ENCODE peak calls at places on chromosomes 4 and X, in six cellular contexts. J is frontal cortex; X is kidney; D is T-helper 17 cell; O is cardiac muscle cell; N is stimulated activated CD4-positive, alpha-beta T cell treated with anti-CD3 and anti-CD28 coated beads, TNF-alpha, amount 100 ng/mL, for 48 hours. C is an unnamed sample.

GRCh38 chr4:121594796-121595526 is 101.8 kb downstream of the ANXA5 start:
- DNase-seq in J (no peak), X (no peak), D (no peak), O (peak; percentile 81), N (no peak), C (no peak)

GRCh38 chr4:8228319-8229250 is 29.5 kb downstream of the SH3TC1 start:
- DNase-seq in J (peak; percentile 58), X (peak; percentile 90), D (peak; percentile 69), O (peak; percentile 84), N (peak; percentile 73), C (peak; percentile 89)

GRCh38 chr4:111512081-111512774 is 633.0 kb upstream of the FAM241A start:
- DNase-seq in J (no peak), X (no peak), D (no peak), O (peak; percentile 89), N (no peak), C (no peak)

GRCh38 chr4:174154455-174154854 is 129.0 kb downstream of the FBXO8 start:
- DNase-seq in J (no peak), X (no peak), D (no peak), O (peak; percentile 69), N (no peak), C (no peak)

GRCh38 chr4:84971319-84971932 is 4.9 kb upstream of the WDFY3 start:
- DNase-seq in J (no peak), X (no peak), D (no peak), O (peak; percentile 71), N (no peak), C (no peak)

GRCh38 chr4:80138556-80139538 is 58.5 kb upstream of the PRDM8 start:
- DNase-seq in J (no peak), X (no peak), D (peak; percentile 14), O (peak; percentile 33), N (peak; percentile 18), C (no peak)

GRCh38 chr4:37561803-37562207 is 124.4 kb downstream of the RELL1 start:
- DNase-seq in J (no peak), X (no peak), D (no peak), O (peak; percentile 80), N (no peak), C (no peak)

GRCh38 chr4:8506373-8507250 is 66.0 kb downstream of the TRMT44 start:
- DNase-seq in J (no peak), X (no peak), D (no peak), O (peak; percentile 83), N (no peak), C (peak; percentile 54)

GRCh38 chr4:151169900-151170299 is 70.5 kb downstream of the RPS3A start:
- DNase-seq in J (no peak), X (no peak), D (no peak), O (peak; percentile 47), N (no peak), C (no peak)

GRCh38 chr4:167025651-167026050 is 208.6 kb downstream of the SPOCK3 start:
- DNase-seq in J (no peak), X (no peak), D (no peak), O (no peak), N (no peak), C (no peak)

GRCh38 chrX:130028196-130028595 is 45.8 kb downstream of the BCORL1 start:
- DNase-seq in J (no peak), X (no peak), D (peak; percentile 30), O (peak; percentile 51), N (peak; percentile 33), C (peak; percentile 87)

GRCh38 chrX:115018040-115018647 is 728 bp upstream of the IL13RA2 start:
- DNase-seq in J (no peak), X (no peak), D (no peak), O (no peak), N (peak; percentile 2), C (no peak)

GRCh38 chr4:163587867-163588266 is 93.4 kb downstream of the TMA16 start:
- DNase-seq in J (no peak), X (no peak), D (no peak), O (no peak), N (no peak), C (no peak)

C was measured in left lung.